ENCODE peak calls at places on chromosomes 3 and 15, in seven cellular contexts. One of them, this sample, is unnamed. For H3K4me1, the result is how much of the 10 kb centered on the place peaks cover.

GRCh38 chr3:11565932-11566331 is 77.8 kb downstream of the VGLL4 start:
- DNase-seq in mucosa of descending colon: no peak
- DNase-seq in iPS DF 6.9: no peak
- DNase-seq in A549: no peak
- DNase-seq in mesendoderm: no peak
- DNase-seq in hepatocyte: no peak
- DNase-seq in trophoblast cell: no peak
- DNase-seq in this sample: no peak

GRCh38 chr15:43007551-43007950 is 87.0 kb upstream of the TTBK2 start:
- DNase-seq in mucosa of descending colon: no peak
- DNase-seq in iPS DF 6.9: no peak
- DNase-seq in A549: no peak
- DNase-seq in mesendoderm: no peak
- DNase-seq in hepatocyte: no peak
- DNase-seq in trophoblast cell: no peak
- DNase-seq in this sample: no peak

GRCh38 chr3:114307222-114307840 is 13.5 kb downstream of the TIGIT start:
- DNase-seq in mucosa of descending colon: no peak
- DNase-seq in iPS DF 6.9: no peak
- DNase-seq in A549: no peak
- DNase-seq in mesendoderm: no peak
- DNase-seq in hepatocyte: no peak
- DNase-seq in trophoblast cell: no peak
- DNase-seq in this sample: no peak

GRCh38 chr3:138450704-138451424 is 16.4 kb downstream of the ESYT3 start:
- DNase-seq in mucosa of descending colon: no peak
- DNase-seq in iPS DF 6.9: no peak
- DNase-seq in A549: no peak
- DNase-seq in mesendoderm: no peak
- DNase-seq in hepatocyte: no peak
- DNase-seq in trophoblast cell: no peak
- DNase-seq in this sample: no peak

GRCh38 chr3:194139085-194139976 is 3.4 kb downstream of the HES1 start:
- DNase-seq in mucosa of descending colon: peak
- DNase-seq in iPS DF 6.9: no peak
- DNase-seq in A549: peak
- DNase-seq in mesendoderm: peak
- DNase-seq in hepatocyte: peak
- DNase-seq in trophoblast cell: peak
- DNase-seq in this sample: no peak

GRCh38 chr3:167350245-167350862 is 29.7 kb downstream of the ZBBX start:
- DNase-seq in mucosa of descending colon: no peak
- DNase-seq in iPS DF 6.9: no peak
- DNase-seq in A549: peak
- DNase-seq in mesendoderm: peak
- DNase-seq in hepatocyte: peak
- DNase-seq in trophoblast cell: peak
- DNase-seq in this sample: no peak

GRCh38 chr15:58627706-58628105 is 121.8 kb downstream of the ADAM10 start:
- DNase-seq in mucosa of descending colon: no peak
- DNase-seq in iPS DF 6.9: no peak
- DNase-seq in A549: no peak
- DNase-seq in mesendoderm: no peak
- DNase-seq in hepatocyte: no peak
- DNase-seq in trophoblast cell: no peak
- DNase-seq in this sample: no peak

GRCh38 chr3:101181801-101182200 is 138.6 kb downstream of the IMPG2 start:
- DNase-seq in mucosa of descending colon: no peak
- DNase-seq in iPS DF 6.9: no peak
- DNase-seq in A549: no peak
- DNase-seq in mesendoderm: no peak
- DNase-seq in hepatocyte: no peak
- DNase-seq in trophoblast cell: no peak
- DNase-seq in this sample: no peak

GRCh38 chr15:70250208-70251201 is 152.8 kb upstream of the TLE3 start:
- DNase-seq in mucosa of descending colon: no peak
- DNase-seq in iPS DF 6.9: no peak
- DNase-seq in A549: no peak
- DNase-seq in mesendoderm: no peak
- DNase-seq in hepatocyte: no peak
- DNase-seq in trophoblast cell: no peak
- DNase-seq in this sample: no peak

GRCh38 chr15:55526559-55527036 is 18.6 kb upstream of the DNAAF4 start:
- DNase-seq in mucosa of descending colon: no peak
- DNase-seq in iPS DF 6.9: peak
- DNase-seq in A549: peak
- DNase-seq in mesendoderm: peak
- DNase-seq in hepatocyte: peak
- DNase-seq in trophoblast cell: peak
- DNase-seq in this sample: peak

GRCh38 chr3:129616713-129617112 is 10.2 kb upstream of the PLXND1 start:
- DNase-seq in mucosa of descending colon: peak
- DNase-seq in iPS DF 6.9: no peak
- DNase-seq in A549: no peak
- DNase-seq in mesendoderm: no peak
- DNase-seq in hepatocyte: no peak
- DNase-seq in trophoblast cell: peak
- DNase-seq in this sample: no peak

GRCh38 chr15:82832601-82833209 is 23.3 kb downstream of the WHAMM start:
- DNase-seq in mucosa of descending colon: no peak
- DNase-seq in iPS DF 6.9: no peak
- DNase-seq in A549: peak
- DNase-seq in mesendoderm: no peak
- DNase-seq in hepatocyte: no peak
- DNase-seq in trophoblast cell: peak
- DNase-seq in this sample: peak

GRCh38 chr15:53447053-53447574 is 312.3 kb downstream of the WDR72 start:
- DNase-seq in mucosa of descending colon: no peak
- DNase-seq in iPS DF 6.9: no peak
- DNase-seq in A549: no peak
- DNase-seq in mesendoderm: no peak
- DNase-seq in hepatocyte: no peak
- DNase-seq in trophoblast cell: no peak
- DNase-seq in this sample: no peak

DNA sequence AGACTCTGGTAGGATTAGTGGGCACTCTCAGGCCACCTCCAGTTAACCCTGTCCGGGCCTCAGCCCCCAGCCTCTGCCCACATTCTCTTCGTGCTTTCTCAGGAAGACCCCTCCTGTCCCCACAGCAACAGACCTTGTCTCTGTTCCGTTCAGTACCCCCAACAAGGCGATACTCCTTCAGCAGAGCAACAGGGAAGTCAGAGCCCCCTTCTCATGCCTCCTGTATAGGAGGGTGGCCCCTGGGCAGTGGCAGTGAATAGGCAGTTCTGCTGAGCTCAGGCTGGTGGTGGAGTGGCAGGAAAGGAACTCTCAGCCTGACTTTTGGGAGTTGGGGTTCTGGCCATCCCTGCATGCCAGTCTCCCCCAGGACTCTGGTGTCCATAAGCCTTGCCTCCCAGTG is 513 bp downstream of the SEMA3B start:
- DNase-seq in mucosa of descending colon: no peak
- DNase-seq in iPS DF 6.9: no peak
- DNase-seq in A549: no peak
- DNase-seq in mesendoderm: no peak
- DNase-seq in hepatocyte: no peak
- DNase-seq in trophoblast cell: no peak
- DNase-seq in this sample: no peak
- H3K4me1 ChIP-seq in mucosa of descending colon: half or more
- H3K4me1 ChIP-seq in iPS DF 6.9: under half
- H3K4me1 ChIP-seq in A549: half or more
- H3K4me1 ChIP-seq in mesendoderm: under half
- H3K4me1 ChIP-seq in hepatocyte: half or more
- H3K4me1 ChIP-seq in trophoblast cell: under half
- H3K4me1 ChIP-seq in this sample: under half

DNA sequence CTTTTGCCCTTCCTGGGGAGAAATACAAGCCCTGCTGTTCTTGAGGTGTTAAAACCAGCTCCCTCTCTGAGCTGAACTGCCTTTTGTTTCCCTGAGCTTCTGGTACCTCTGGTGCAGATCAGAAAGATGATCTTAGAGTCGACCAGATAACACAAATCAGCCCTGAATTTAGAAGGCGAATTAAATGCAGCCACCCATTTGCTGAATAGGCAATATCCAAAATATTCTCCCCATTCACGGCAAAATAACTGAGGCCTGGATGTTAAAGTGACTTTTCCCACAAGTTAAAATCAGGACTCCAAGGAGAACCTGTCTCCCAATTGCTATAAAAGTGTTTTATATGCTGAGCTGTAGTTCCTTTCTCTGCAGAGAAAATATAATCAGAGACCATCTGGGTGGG is 47.3 kb upstream of the POLG start:
- DNase-seq in mucosa of descending colon: no peak
- DNase-seq in iPS DF 6.9: no peak
- DNase-seq in A549: no peak
- DNase-seq in mesendoderm: no peak
- DNase-seq in hepatocyte: no peak
- DNase-seq in trophoblast cell: no peak
- DNase-seq in this sample: no peak
- H3K4me1 ChIP-seq in mucosa of descending colon: under half
- H3K4me1 ChIP-seq in iPS DF 6.9: under half
- H3K4me1 ChIP-seq in A549: under half
- H3K4me1 ChIP-seq in mesendoderm: under half
- H3K4me1 ChIP-seq in hepatocyte: under half
- H3K4me1 ChIP-seq in trophoblast cell: under half
- H3K4me1 ChIP-seq in this sample: under half

DNA sequence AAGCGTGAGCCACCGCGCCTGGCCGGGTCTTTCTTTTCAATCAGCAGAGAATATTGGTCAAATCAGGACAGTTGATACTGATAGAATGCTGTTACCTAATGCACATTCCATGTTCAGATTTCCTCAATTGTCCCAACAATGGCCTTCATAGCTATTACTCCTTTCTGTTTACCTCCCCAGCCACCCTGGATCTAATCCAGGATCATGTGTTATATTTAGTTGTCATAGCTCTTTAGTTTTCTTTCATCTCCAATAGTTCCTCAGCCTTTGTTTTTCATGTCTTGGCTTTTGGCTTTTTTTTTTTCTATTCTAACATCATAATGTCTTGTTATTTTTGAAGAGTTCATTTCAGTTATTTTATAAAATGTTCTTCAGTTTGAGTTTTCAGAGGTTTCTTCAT is 14.6 kb downstream of the USP3 start:
- DNase-seq in mucosa of descending colon: no peak
- DNase-seq in iPS DF 6.9: no peak
- DNase-seq in A549: no peak
- DNase-seq in mesendoderm: no peak
- DNase-seq in hepatocyte: no peak
- DNase-seq in trophoblast cell: no peak
- DNase-seq in this sample: no peak
- H3K4me1 ChIP-seq in mucosa of descending colon: under half
- H3K4me1 ChIP-seq in iPS DF 6.9: under half
- H3K4me1 ChIP-seq in A549: half or more
- H3K4me1 ChIP-seq in mesendoderm: under half
- H3K4me1 ChIP-seq in hepatocyte: under half
- H3K4me1 ChIP-seq in trophoblast cell: under half
- H3K4me1 ChIP-seq in this sample: half or more

DNA sequence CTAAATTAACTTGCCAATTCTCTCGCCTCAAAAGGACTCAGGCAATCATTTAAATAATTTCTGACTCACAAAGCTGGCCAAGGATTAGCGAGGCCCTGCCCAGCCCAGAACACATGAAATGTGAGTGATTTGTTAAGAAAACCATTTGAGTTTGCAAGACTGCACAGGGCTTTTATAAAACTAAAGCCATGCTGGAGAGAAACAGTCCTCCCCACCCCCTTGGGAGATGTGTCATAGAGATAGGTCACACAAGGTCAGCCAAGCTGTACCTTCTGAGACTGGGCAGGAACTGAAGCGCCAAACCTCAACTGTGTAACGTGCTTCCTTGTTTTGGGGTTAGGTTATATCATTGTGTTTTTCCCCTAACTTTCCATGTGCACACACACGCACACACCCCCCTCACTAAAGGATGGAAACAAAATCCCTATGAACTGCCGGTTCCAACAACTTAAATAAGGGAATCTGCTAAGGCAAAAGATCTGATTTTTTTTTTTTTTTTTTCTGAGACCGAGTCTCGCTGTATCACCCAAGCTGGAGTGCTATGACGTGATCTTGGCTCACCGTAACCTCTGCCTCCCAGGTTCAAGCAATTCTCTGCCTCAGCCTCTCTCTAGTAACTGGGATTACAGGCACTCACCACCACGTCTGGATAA is 8.1 kb downstream of the SPATA12 start:
- DNase-seq in mucosa of descending colon: no peak
- DNase-seq in iPS DF 6.9: no peak
- DNase-seq in A549: peak
- DNase-seq in mesendoderm: no peak
- DNase-seq in hepatocyte: peak
- DNase-seq in trophoblast cell: peak
- DNase-seq in this sample: peak
- H3K4me1 ChIP-seq in mucosa of descending colon: under half
- H3K4me1 ChIP-seq in iPS DF 6.9: under half
- H3K4me1 ChIP-seq in A549: under half
- H3K4me1 ChIP-seq in mesendoderm: under half
- H3K4me1 ChIP-seq in hepatocyte: under half
- H3K4me1 ChIP-seq in trophoblast cell: under half
- H3K4me1 ChIP-seq in this sample: under half

GRCh38 chr3:14435175-14436011 is 33.0 kb downstream of the SLC6A6 start:
- DNase-seq in mucosa of descending colon: no peak
- DNase-seq in iPS DF 6.9: no peak
- DNase-seq in A549: no peak
- DNase-seq in mesendoderm: peak
- DNase-seq in hepatocyte: no peak
- DNase-seq in trophoblast cell: peak
- DNase-seq in this sample: no peak
- H3K4me1 ChIP-seq in mucosa of descending colon: under half
- H3K4me1 ChIP-seq in iPS DF 6.9: under half
- H3K4me1 ChIP-seq in A549: half or more
- H3K4me1 ChIP-seq in mesendoderm: under half
- H3K4me1 ChIP-seq in hepatocyte: under half
- H3K4me1 ChIP-seq in trophoblast cell: under half
- H3K4me1 ChIP-seq in this sample: under half

This sample was measured in keratinocyte.